ENCODE peak calls at places on chromosomes 16 and 17, in five cellular contexts. One of them, this sample, is unnamed.

GRCh38 chr17:28717578-28718316 is at the start of gene RAB34:
- DNase-seq in COR-L47: no peak
- DNase-seq in mucosa of descending colon: peak; percentile 70
- DNase-seq in AG10803: peak; percentile 88
- DNase-seq in WERI-Rb-1: no peak
- DNase-seq in this sample: peak; percentile 94

GRCh38 chr17:16122697-16123434 is 92.5 kb downstream of the NCOR1 start:
- DNase-seq in COR-L47: no peak
- DNase-seq in mucosa of descending colon: no peak
- DNase-seq in AG10803: no peak
- DNase-seq in WERI-Rb-1: no peak
- DNase-seq in this sample: peak; percentile 13

GRCh38 chr16:9844361-9844760 is 337.9 kb downstream of the GRIN2A start:
- DNase-seq in COR-L47: no peak
- DNase-seq in mucosa of descending colon: no peak
- DNase-seq in AG10803: peak; percentile 66
- DNase-seq in WERI-Rb-1: no peak
- DNase-seq in this sample: no peak

GRCh38 chr17:81059026-81059425 is 24.1 kb downstream of the BAIAP2 start:
- DNase-seq in COR-L47: no peak
- DNase-seq in mucosa of descending colon: no peak
- DNase-seq in AG10803: no peak
- DNase-seq in WERI-Rb-1: no peak
- DNase-seq in this sample: peak; percentile 56

GRCh38 chr16:13936596-13937081 is 16.7 kb downstream of the ERCC4 start:
- DNase-seq in COR-L47: no peak
- DNase-seq in mucosa of descending colon: no peak
- DNase-seq in AG10803: peak; percentile 75
- DNase-seq in WERI-Rb-1: no peak
- DNase-seq in this sample: peak; percentile 81

GRCh38 chr16:78092755-78093154 is 6.7 kb upstream of the WWOX start:
- DNase-seq in COR-L47: no peak
- DNase-seq in mucosa of descending colon: no peak
- DNase-seq in AG10803: no peak
- DNase-seq in WERI-Rb-1: no peak
- DNase-seq in this sample: no peak

GRCh38 chr17:69466905-69467630 is 52.6 kb downstream of the MAP2K6 start:
- DNase-seq in COR-L47: no peak
- DNase-seq in mucosa of descending colon: no peak
- DNase-seq in AG10803: peak; percentile 68
- DNase-seq in WERI-Rb-1: peak; percentile 85
- DNase-seq in this sample: peak; percentile 19

GRCh38 chr17:82930924-82931695 is 91.3 kb upstream of the ZNF750 start:
- DNase-seq in COR-L47: no peak
- DNase-seq in mucosa of descending colon: no peak
- DNase-seq in AG10803: no peak
- DNase-seq in WERI-Rb-1: no peak
- DNase-seq in this sample: no peak

GRCh38 chr17:412211-413015 is 59.8 kb upstream of the RPH3AL start:
- DNase-seq in COR-L47: no peak
- DNase-seq in mucosa of descending colon: no peak
- DNase-seq in AG10803: peak; percentile 65
- DNase-seq in WERI-Rb-1: peak; percentile 43
- DNase-seq in this sample: peak; percentile 70

GRCh38 chr17:78272181-78272913 is 40.9 kb downstream of the TMEM235 start:
- DNase-seq in COR-L47: no peak
- DNase-seq in mucosa of descending colon: peak; percentile 73
- DNase-seq in AG10803: no peak
- DNase-seq in WERI-Rb-1: no peak
- DNase-seq in this sample: peak; percentile 97

GRCh38 chr17:82577300-82577699 is 57.8 kb downstream of the FOXK2 start:
- DNase-seq in COR-L47: no peak
- DNase-seq in mucosa of descending colon: peak; percentile 81
- DNase-seq in AG10803: no peak
- DNase-seq in WERI-Rb-1: no peak
- DNase-seq in this sample: no peak

GRCh38 chr16:69123894-69124293 is 8.5 kb downstream of the CHTF8 start:
- DNase-seq in COR-L47: peak; percentile 63
- DNase-seq in mucosa of descending colon: no peak
- DNase-seq in AG10803: peak; percentile 72
- DNase-seq in WERI-Rb-1: peak; percentile 64
- DNase-seq in this sample: peak; percentile 76

GRCh38 chr16:87068316-87068715 is 248.9 kb downstream of the C16orf95 start:
- DNase-seq in COR-L47: no peak
- DNase-seq in mucosa of descending colon: no peak
- DNase-seq in AG10803: no peak
- DNase-seq in WERI-Rb-1: no peak
- DNase-seq in this sample: no peak

GRCh38 chr16:28304214-28304613 is 11.9 kb downstream of the SBK1 start:
- DNase-seq in COR-L47: no peak
- DNase-seq in mucosa of descending colon: no peak
- DNase-seq in AG10803: peak; percentile 18
- DNase-seq in WERI-Rb-1: no peak
- DNase-seq in this sample: peak; percentile 58

GRCh38 chr17:77329741-77330531 is 189.2 kb downstream of the SEC14L1 start:
- DNase-seq in COR-L47: no peak
- DNase-seq in mucosa of descending colon: peak; percentile 32
- DNase-seq in AG10803: no peak
- DNase-seq in WERI-Rb-1: peak; percentile 9
- DNase-seq in this sample: no peak

GRCh38 chr16:13307861-13308260 is 406.5 kb downstream of the SHISA9 start:
- DNase-seq in COR-L47: no peak
- DNase-seq in mucosa of descending colon: no peak
- DNase-seq in AG10803: peak; percentile 72
- DNase-seq in WERI-Rb-1: no peak
- DNase-seq in this sample: peak; percentile 20

GRCh38 chr16:86044881-86045600 is 146.1 kb downstream of the IRF8 start:
- DNase-seq in COR-L47: peak; percentile 31
- DNase-seq in mucosa of descending colon: peak; percentile 54
- DNase-seq in AG10803: no peak
- DNase-seq in WERI-Rb-1: no peak
- DNase-seq in this sample: no peak

GRCh38 chr17:41627316-41628072 is 3.1 kb upstream of the KRT17 start:
- DNase-seq in COR-L47: no peak
- DNase-seq in mucosa of descending colon: no peak
- DNase-seq in AG10803: no peak
- DNase-seq in WERI-Rb-1: peak; percentile 44
- DNase-seq in this sample: no peak

This sample was measured in fibroblast of villous mesenchyme.